ENCODE peak calls at places on chromosomes 4 and X, in ten cellular contexts. One of them, this sample, is unnamed.

GRCh38 chrX:11759461-11760311 is 1.6 kb downstream of the MSL3 start:
- DNase-seq in AG04449: peak
- DNase-seq in frontal cortex: peak
- DNase-seq in NCI-H1092: peak
- DNase-seq in fibroblast of the aortic adventitia: peak
- DNase-seq in stimulated activated CD8-positive, alpha-beta memory T cell treated with anti-CD3 and anti-CD28 coated beads, Interleukin-4, amount 100 ng/mL, for 24 hours: peak
- DNase-seq in effector CD8-positive, alpha-beta T cell: peak
- DNase-seq in AG20443: peak
- DNase-seq in NCI-H1694 treated with DMSO at 0.1 percent for 48 hours: peak
- DNase-seq in effector memory CD4-positive, alpha-beta T cell: peak
- DNase-seq in this sample: peak

GRCh38 chrX:140141444-140142029 is 176.2 kb upstream of the CXorf66 start:
- DNase-seq in fibroblast of the aortic adventitia: peak
- DNase-seq in AG04449: no peak
- DNase-seq in AG20443: peak
- DNase-seq in NCI-H1092: peak
- DNase-seq in stimulated activated CD8-positive, alpha-beta memory T cell treated with anti-CD3 and anti-CD28 coated beads, Interleukin-4, amount 100 ng/mL, for 24 hours: peak
- DNase-seq in effector CD8-positive, alpha-beta T cell: no peak
- DNase-seq in NCI-H1694 treated with DMSO at 0.1 percent for 48 hours: peak
- DNase-seq in frontal cortex: peak
- DNase-seq in effector memory CD4-positive, alpha-beta T cell: no peak
- DNase-seq in this sample: peak

GRCh38 chr4:136562842-136563241 is 969.5 kb downstream of the PCDH18 start:
- DNase-seq in stimulated activated CD8-positive, alpha-beta memory T cell treated with anti-CD3 and anti-CD28 coated beads, Interleukin-4, amount 100 ng/mL, for 24 hours: no peak
- DNase-seq in frontal cortex: no peak
- DNase-seq in AG04449: no peak
- DNase-seq in NCI-H1694 treated with DMSO at 0.1 percent for 48 hours: no peak
- DNase-seq in NCI-H1092: no peak
- DNase-seq in fibroblast of the aortic adventitia: peak
- DNase-seq in AG20443: no peak
- DNase-seq in effector memory CD4-positive, alpha-beta T cell: no peak
- DNase-seq in effector CD8-positive, alpha-beta T cell: no peak
- DNase-seq in this sample: no peak

GRCh38 chr4:78377555-78377954 is 174.0 kb upstream of the ANXA3 start:
- DNase-seq in AG04449: no peak
- DNase-seq in frontal cortex: no peak
- DNase-seq in stimulated activated CD8-positive, alpha-beta memory T cell treated with anti-CD3 and anti-CD28 coated beads, Interleukin-4, amount 100 ng/mL, for 24 hours: no peak
- DNase-seq in fibroblast of the aortic adventitia: no peak
- DNase-seq in effector CD8-positive, alpha-beta T cell: no peak
- DNase-seq in AG20443: no peak
- DNase-seq in NCI-H1092: no peak
- DNase-seq in NCI-H1694 treated with DMSO at 0.1 percent for 48 hours: no peak
- DNase-seq in effector memory CD4-positive, alpha-beta T cell: no peak
- DNase-seq in this sample: no peak

GRCh38 chrX:18985186-18985435 is 1.2 kb upstream of the PHKA2 start:
- DNase-seq in AG20443: no peak
- DNase-seq in frontal cortex: no peak
- DNase-seq in fibroblast of the aortic adventitia: no peak
- DNase-seq in NCI-H1694 treated with DMSO at 0.1 percent for 48 hours: no peak
- DNase-seq in effector memory CD4-positive, alpha-beta T cell: no peak
- DNase-seq in stimulated activated CD8-positive, alpha-beta memory T cell treated with anti-CD3 and anti-CD28 coated beads, Interleukin-4, amount 100 ng/mL, for 24 hours: no peak
- DNase-seq in AG04449: no peak
- DNase-seq in effector CD8-positive, alpha-beta T cell: no peak
- DNase-seq in NCI-H1092: no peak
- DNase-seq in this sample: no peak

GRCh38 chr4:139223682-139224317 is 46.8 kb upstream of the ELF2 start:
- DNase-seq in AG04449: peak
- DNase-seq in fibroblast of the aortic adventitia: peak
- DNase-seq in effector CD8-positive, alpha-beta T cell: no peak
- DNase-seq in AG20443: peak
- DNase-seq in frontal cortex: no peak
- DNase-seq in stimulated activated CD8-positive, alpha-beta memory T cell treated with anti-CD3 and anti-CD28 coated beads, Interleukin-4, amount 100 ng/mL, for 24 hours: no peak
- DNase-seq in NCI-H1694 treated with DMSO at 0.1 percent for 48 hours: no peak
- DNase-seq in effector memory CD4-positive, alpha-beta T cell: no peak
- DNase-seq in NCI-H1092: no peak
- DNase-seq in this sample: peak

GRCh38 chr4:77201343-77201742 is 44.3 kb downstream of the CCNG2 start:
- DNase-seq in effector memory CD4-positive, alpha-beta T cell: no peak
- DNase-seq in AG04449: no peak
- DNase-seq in NCI-H1694 treated with DMSO at 0.1 percent for 48 hours: no peak
- DNase-seq in stimulated activated CD8-positive, alpha-beta memory T cell treated with anti-CD3 and anti-CD28 coated beads, Interleukin-4, amount 100 ng/mL, for 24 hours: no peak
- DNase-seq in NCI-H1092: no peak
- DNase-seq in effector CD8-positive, alpha-beta T cell: no peak
- DNase-seq in fibroblast of the aortic adventitia: no peak
- DNase-seq in frontal cortex: no peak
- DNase-seq in AG20443: no peak
- DNase-seq in this sample: no peak

GRCh38 chrX:15146515-15146914 is 123.4 kb downstream of the ASB9 start:
- DNase-seq in fibroblast of the aortic adventitia: peak
- DNase-seq in effector memory CD4-positive, alpha-beta T cell: no peak
- DNase-seq in AG20443: peak
- DNase-seq in effector CD8-positive, alpha-beta T cell: no peak
- DNase-seq in AG04449: no peak
- DNase-seq in NCI-H1092: no peak
- DNase-seq in stimulated activated CD8-positive, alpha-beta memory T cell treated with anti-CD3 and anti-CD28 coated beads, Interleukin-4, amount 100 ng/mL, for 24 hours: no peak
- DNase-seq in frontal cortex: no peak
- DNase-seq in NCI-H1694 treated with DMSO at 0.1 percent for 48 hours: no peak
- DNase-seq in this sample: no peak

GRCh38 chr4:7003176-7003878 is 39.8 kb upstream of the TADA2B start:
- DNase-seq in AG20443: no peak
- DNase-seq in fibroblast of the aortic adventitia: no peak
- DNase-seq in effector CD8-positive, alpha-beta T cell: no peak
- DNase-seq in stimulated activated CD8-positive, alpha-beta memory T cell treated with anti-CD3 and anti-CD28 coated beads, Interleukin-4, amount 100 ng/mL, for 24 hours: no peak
- DNase-seq in NCI-H1092: no peak
- DNase-seq in NCI-H1694 treated with DMSO at 0.1 percent for 48 hours: no peak
- DNase-seq in AG04449: no peak
- DNase-seq in frontal cortex: no peak
- DNase-seq in effector memory CD4-positive, alpha-beta T cell: no peak
- DNase-seq in this sample: no peak

GRCh38 chr4:16993966-16994840 is 95.8 kb upstream of the LDB2 start:
- DNase-seq in AG04449: no peak
- DNase-seq in fibroblast of the aortic adventitia: no peak
- DNase-seq in frontal cortex: no peak
- DNase-seq in effector CD8-positive, alpha-beta T cell: no peak
- DNase-seq in NCI-H1092: no peak
- DNase-seq in effector memory CD4-positive, alpha-beta T cell: no peak
- DNase-seq in AG20443: no peak
- DNase-seq in NCI-H1694 treated with DMSO at 0.1 percent for 48 hours: no peak
- DNase-seq in stimulated activated CD8-positive, alpha-beta memory T cell treated with anti-CD3 and anti-CD28 coated beads, Interleukin-4, amount 100 ng/mL, for 24 hours: no peak
- DNase-seq in this sample: no peak

GRCh38 chr4:57191523-57192034 is 81.4 kb upstream of the IGFBP7 start:
- DNase-seq in AG04449: no peak
- DNase-seq in NCI-H1092: peak
- DNase-seq in AG20443: no peak
- DNase-seq in effector memory CD4-positive, alpha-beta T cell: no peak
- DNase-seq in stimulated activated CD8-positive, alpha-beta memory T cell treated with anti-CD3 and anti-CD28 coated beads, Interleukin-4, amount 100 ng/mL, for 24 hours: no peak
- DNase-seq in effector CD8-positive, alpha-beta T cell: no peak
- DNase-seq in frontal cortex: no peak
- DNase-seq in fibroblast of the aortic adventitia: no peak
- DNase-seq in NCI-H1694 treated with DMSO at 0.1 percent for 48 hours: no peak
- DNase-seq in this sample: peak

This sample was measured in thyroid gland.